ENCODE peak calls at places on chromosomes 5 and 9, in ten cellular contexts. L is activated effector memory CD4-positive, alpha-beta T cell treated with Interleukin-2 at 50 U/mL for 16 hours; V is Calu3; H is EH; Y is heart left ventricle; M is activated T-cell treated with anti-CD3 and anti-CD28 coated beads for 1 hour; A is CD8-positive, alpha-beta memory T cell; S is AG10803; I is activated naive CD8-positive, alpha-beta T cell treated with anti-CD3 and anti-CD28 coated beads, Interleukin-2, amount 50 U/mL, for 24 hours; P is fibroblast of mammary gland. Z is an unnamed sample.

GRCh38 chr5:80659111-80659510 is 4.3 kb upstream of the DHFR start:
- DNase-seq in L (no peak), V (no peak), H (peak), Y (no peak), M (no peak), A (no peak), S (peak), I (no peak), P (peak), Z (no peak)

GRCh38 chr5:172848419-172848818 is 14.4 kb downstream of the ERGIC1 start:
- DNase-seq in L (no peak), V (no peak), H (no peak), Y (no peak), M (no peak), A (no peak), S (no peak), I (no peak), P (no peak), Z (no peak)

GRCh38 chr9:71681708-71682268 is 86.5 kb downstream of the CEMIP2 start:
- DNase-seq in L (no peak), V (no peak), H (peak), Y (no peak), M (no peak), A (no peak), S (peak), I (no peak), P (peak), Z (peak)

GRCh38 chr5:173823274-173823644 is 64.9 kb upstream of the CPEB4 start:
- DNase-seq in L (no peak), V (no peak), H (no peak), Y (no peak), M (no peak), A (no peak), S (no peak), I (no peak), P (peak), Z (no peak)

GRCh38 chr5:177045628-177046027 is 23.1 kb downstream of the ZNF346 start:
- DNase-seq in L (no peak), V (no peak), H (no peak), Y (no peak), M (no peak), A (no peak), S (no peak), I (no peak), P (no peak), Z (no peak)

GRCh38 chr5:143262393-143263174 is 140.9 kb downstream of the NR3C1 start:
- DNase-seq in L (no peak), V (no peak), H (peak), Y (no peak), M (no peak), A (no peak), S (peak), I (no peak), P (peak), Z (peak)

GRCh38 chr5:172731286-172732073 is 39.5 kb downstream of the DUSP1 start:
- DNase-seq in L (no peak), V (peak), H (peak), Y (no peak), M (no peak), A (no peak), S (peak), I (no peak), P (peak), Z (peak)

GRCh38 chr9:34579819-34580185 is 9.7 kb downstream of the CNTFR start:
- DNase-seq in L (no peak), V (no peak), H (no peak), Y (no peak), M (no peak), A (no peak), S (no peak), I (no peak), P (no peak), Z (no peak)

GRCh38 chr9:3200331-3200774 is 325.4 kb downstream of the RFX3 start:
- DNase-seq in L (no peak), V (no peak), H (peak), Y (no peak), M (no peak), A (no peak), S (peak), I (no peak), P (peak), Z (peak)

GRCh38 chr5:178403351-178403750 is 170.7 kb upstream of the PHYKPL start:
- DNase-seq in L (no peak), V (no peak), H (no peak), Y (no peak), M (no peak), A (no peak), S (no peak), I (no peak), P (no peak), Z (no peak)

GRCh38 chr5:83306572-83307241 is 164.8 kb upstream of the VCAN start:
- DNase-seq in L (no peak), V (no peak), H (peak), Y (peak), M (no peak), A (no peak), S (peak), I (peak), P (peak), Z (peak)

GRCh38 chr5:82347213-82347947 is 69.2 kb upstream of the RPS23 start:
- DNase-seq in L (no peak), V (no peak), H (peak), Y (no peak), M (no peak), A (no peak), S (peak), I (no peak), P (peak), Z (peak)

GRCh38 chr9:82011133-82011532 is 22.6 kb downstream of the SPATA31D1 start:
- DNase-seq in L (no peak), V (no peak), H (no peak), Y (no peak), M (no peak), A (no peak), S (no peak), I (no peak), P (no peak), Z (no peak)